ENCODE peak calls at places on chromosomes 1 and 21, in eight cellular contexts. P is cardiac fibroblast; I is NCI-H1092; L is ovary; T is SHP77; N is activated naive CD4-positive, alpha-beta T cell; Z is HuH-7; U is activated T-helper 1 cell treated with anti-CD3 and anti-CD28 coated beads, Interleukin-12 subunit alpha, Interleukin-12 subunit beta, Interleukin-2, Interleukin-4 antibody, amounts not matched to agents 30 ng/mL and 10 ng/mL and 1 ng/mL, durations not matched to agents 14 hours and 24 hours and 36 hours. Y is an unnamed sample.

GRCh38 chr1:10710489-10710888 is 86.0 kb downstream of the CASZ1 start:
- DNase-seq in P (no peak), I (peak), L (no peak), T (no peak), N (no peak), Z (no peak), U (no peak), Y (no peak)

GRCh38 chr1:162706003-162706402 is 73.7 kb downstream of the DDR2 start:
- DNase-seq in P (no peak), I (no peak), L (no peak), T (no peak), N (no peak), Z (no peak), U (no peak), Y (no peak)

GRCh38 chr1:50265790-50266314 is 157.1 kb downstream of the ELAVL4 start:
- DNase-seq in P (peak), I (no peak), L (no peak), T (no peak), N (no peak), Z (no peak), U (no peak), Y (no peak)

GRCh38 chr1:200180821-200181220 is 153.3 kb downstream of the NR5A2 start:
- DNase-seq in P (peak), I (no peak), L (no peak), T (no peak), N (no peak), Z (no peak), U (no peak), Y (no peak)

GRCh38 chr1:234216116-234216703 is 157.0 kb upstream of the COA6 start:
- DNase-seq in P (no peak), I (no peak), L (no peak), T (no peak), N (no peak), Z (no peak), U (no peak), Y (no peak)

GRCh38 chr1:46804926-46805325 is 6.1 kb downstream of the CYP4B1 start:
- DNase-seq in P (no peak), I (no peak), L (no peak), T (no peak), N (no peak), Z (no peak), U (no peak), Y (no peak)

GRCh38 chr21:45333583-45334121 is 46.0 kb upstream of the POFUT2 start:
- DNase-seq in P (no peak), I (no peak), L (no peak), T (no peak), N (no peak), Z (no peak), U (no peak), Y (no peak)

GRCh38 chr1:41400235-41400634 is 39.0 kb downstream of the FOXO6 start:
- DNase-seq in P (no peak), I (peak), L (no peak), T (peak), N (no peak), Z (no peak), U (no peak), Y (no peak)

GRCh38 chr21:41065539-41065938 is 102.4 kb upstream of the BACE2 start:
- DNase-seq in P (no peak), I (no peak), L (no peak), T (no peak), N (no peak), Z (no peak), U (no peak), Y (no peak)

GRCh38 chr1:73901656-73902276 is 296.2 kb downstream of the LRRIQ3 start:
- DNase-seq in P (no peak), I (no peak), L (no peak), T (no peak), N (no peak), Z (no peak), U (no peak), Y (no peak)

GRCh38 chr1:30778156-30778978 is 20.8 kb upstream of the LAPTM5 start:
- DNase-seq in P (peak), I (peak), L (no peak), T (peak), N (no peak), Z (no peak), U (no peak), Y (no peak)

GRCh38 chr21:45258476-45258875 is 29.2 kb downstream of the POFUT2 start:
- DNase-seq in P (no peak), I (no peak), L (no peak), T (no peak), N (no peak), Z (peak), U (no peak), Y (no peak)

GRCh38 chr21:44391345-44392091 is 38.1 kb downstream of the TRPM2 start:
- DNase-seq in P (no peak), I (no peak), L (no peak), T (no peak), N (no peak), Z (no peak), U (no peak), Y (no peak)

GRCh38 chr1:225462714-225463574 is 35.1 kb upstream of the LBR start:
- DNase-seq in P (peak), I (peak), L (no peak), T (peak), N (no peak), Z (no peak), U (no peak), Y (no peak)

GRCh38 chr1:243598433-243598832 is 251.6 kb downstream of the AKT3 start:
- DNase-seq in P (peak), I (no peak), L (no peak), T (no peak), N (no peak), Z (no peak), U (peak), Y (no peak)

GRCh38 chr1:26607191-26607590 is 77.6 kb downstream of the RPS6KA1 start:
- DNase-seq in P (peak), I (no peak), L (no peak), T (no peak), N (no peak), Z (no peak), U (no peak), Y (no peak)

GRCh38 chr1:226816585-226816984 is 53.8 kb upstream of the PSEN2 start:
- DNase-seq in P (no peak), I (no peak), L (no peak), T (no peak), N (no peak), Z (no peak), U (no peak), Y (no peak)

GRCh38 chr1:154983776-154984466 is 777 bp downstream of the FLAD1 start:
- DNase-seq in P (no peak), I (no peak), L (no peak), T (no peak), N (no peak), Z (no peak), U (no peak), Y (no peak)

GRCh38 chr1:18667333-18667732 is 36.7 kb downstream of the PAX7 start:
- DNase-seq in P (no peak), I (no peak), L (no peak), T (no peak), N (no peak), Z (no peak), U (no peak), Y (no peak)

GRCh38 chr1:99441234-99442095 is 177.2 kb downstream of the PLPPR4 start:
- DNase-seq in P (no peak), I (no peak), L (no peak), T (no peak), N (no peak), Z (no peak), U (no peak), Y (no peak)

GRCh38 chr21:31732891-31733520 is 1.1 kb upstream of the SCAF4 start:
- DNase-seq in P (peak), I (peak), L (peak), T (no peak), N (peak), Z (peak), U (no peak), Y (no peak)

GRCh38 chr21:43645414-43645891 is 13.8 kb downstream of the HSF2BP start:
- DNase-seq in P (peak), I (no peak), L (peak), T (peak), N (no peak), Z (peak), U (no peak), Y (no peak)

GRCh38 chr1:102191723-102192122 is 195.0 kb upstream of the OLFM3 start:
- DNase-seq in P (peak), I (peak), L (no peak), T (peak), N (no peak), Z (no peak), U (no peak), Y (no peak)

GRCh38 chr1:37691497-37692077 is 729 bp upstream of the CDCA8 start:
- DNase-seq in P (peak), I (peak), L (peak), T (peak), N (no peak), Z (no peak), U (no peak), Y (no peak)

GRCh38 chr1:177270863-177271262 is 100.1 kb downstream of the BRINP2 start:
- DNase-seq in P (no peak), I (no peak), L (no peak), T (no peak), N (no peak), Z (no peak), U (no peak), Y (no peak)

GRCh38 chr1:76144233-76144632 is 69.7 kb downstream of the ST6GALNAC3 start:
- DNase-seq in P (no peak), I (no peak), L (no peak), T (no peak), N (no peak), Z (no peak), U (no peak), Y (no peak)

GRCh38 chr1:43753422-43753821 is 46.1 kb downstream of the ST3GAL3 start:
- DNase-seq in P (no peak), I (no peak), L (no peak), T (no peak), N (no peak), Z (no peak), U (no peak), Y (no peak)

Y was measured in NK-92 treated with Interleukin-12 subunit alpha and Interleukin-12 subunit beta, amount 100 ng/mL, for 24 hours.